ENCODE peak calls at places on chromosome 20, in ten cellular contexts. T is AG04450, O is tibial artery, H is GM23248, B is endodermal cell, C is SJSA1, U is cardiac muscle cell, R is ovary, Z is psoas muscle, K is IMR-90. X is an unnamed sample.

GRCh38 chr20:24160563-24161355 is 172.2 kb upstream of the GGTLC1 start:
- DNase-seq in T (peak; percentile 29), O (peak; percentile 60), H (peak; percentile 82), B (peak; percentile 84), C (peak; percentile 38), U (peak; percentile 53), R (peak; percentile 58), Z (peak; percentile 28), K (peak; percentile 63), X (peak; percentile 46)

GRCh38 chr20:1402149-1402548 is 9.3 kb upstream of the FKBP1A start:
- DNase-seq in T (no peak), O (no peak), H (peak; percentile 44), B (no peak), C (no peak), U (no peak), R (no peak), Z (no peak), K (peak; percentile 60), X (peak; percentile 90)

GRCh38 chr20:59667131-59667530 is 62.8 kb downstream of the PHACTR3 start:
- DNase-seq in T (no peak), O (no peak), H (no peak), B (no peak), C (no peak), U (no peak), R (no peak), Z (no peak), K (no peak), X (no peak)

GRCh38 chr20:64214952-64215351 is 40.6 kb upstream of the PCMTD2 start:
- DNase-seq in T (no peak), O (no peak), H (no peak), B (no peak), C (no peak), U (no peak), R (no peak), Z (no peak), K (no peak), X (no peak)

GRCh38 chr20:9051508-9051907 is 17.4 kb upstream of the PLCB4 start:
- DNase-seq in T (peak; percentile 94), O (no peak), H (peak; percentile 98), B (no peak), C (peak; percentile 95), U (no peak), R (no peak), Z (no peak), K (peak; percentile 99), X (peak; percentile 89)

GRCh38 chr20:13111249-13111911 is 102.6 kb downstream of the SPTLC3 start:
- DNase-seq in T (no peak), O (no peak), H (no peak), B (no peak), C (no peak), U (no peak), R (no peak), Z (no peak), K (no peak), X (no peak)

GRCh38 chr20:41664584-41664983 is 46.4 kb upstream of the CHD6 start:
- DNase-seq in T (no peak), O (no peak), H (peak; percentile 23), B (no peak), C (no peak), U (no peak), R (no peak), Z (no peak), K (peak; percentile 14), X (no peak)

GRCh38 chr20:37327748-37328147 is 18.2 kb upstream of the SRC start:
- DNase-seq in T (peak; percentile 41), O (peak; percentile 95), H (peak; percentile 92), B (no peak), C (no peak), U (no peak), R (peak; percentile 94), Z (peak; percentile 79), K (peak; percentile 80), X (no peak)

GRCh38 chr20:4449977-4450715 is 271.6 kb upstream of the PRND start:
- DNase-seq in T (no peak), O (no peak), H (peak; percentile 42), B (no peak), C (no peak), U (peak; percentile 67), R (no peak), Z (no peak), K (peak; percentile 71), X (no peak)

GRCh38 chr20:35306931-35307517 is 14.8 kb upstream of the FAM83C start:
- DNase-seq in T (no peak), O (no peak), H (peak; percentile 76), B (peak; percentile 90), C (peak; percentile 71), U (peak; percentile 83), R (no peak), Z (peak; percentile 60), K (peak; percentile 84), X (peak; percentile 86)

GRCh38 chr20:32139947-32140346 is 30.4 kb downstream of the TM9SF4 start:
- DNase-seq in T (no peak), O (no peak), H (no peak), B (no peak), C (no peak), U (no peak), R (no peak), Z (no peak), K (no peak), X (no peak)

GRCh38 chr20:45971425-45971674 is 653 bp downstream of the ZNF335 start:
- DNase-seq in T (no peak), O (no peak), H (no peak), B (no peak), C (no peak), U (no peak), R (no peak), Z (no peak), K (no peak), X (no peak)

GRCh38 chr20:45968081-45968671 is 3.8 kb downstream of the ZNF335 start:
- DNase-seq in T (no peak), O (no peak), H (peak; percentile 55), B (peak; percentile 35), C (no peak), U (no peak), R (no peak), Z (no peak), K (no peak), X (no peak)

GRCh38 chr20:45970646-45971424 is 1.2 kb downstream of the ZNF335 start:
- DNase-seq in T (no peak), O (no peak), H (peak; percentile 75), B (peak; percentile 58), C (peak; percentile 24), U (no peak), R (no peak), Z (peak; percentile 35), K (peak; percentile 19), X (peak; percentile 38)

GRCh38 chr20:45968801-45969711 is 2.9 kb downstream of the ZNF335 start:
- DNase-seq in T (peak; percentile 30), O (no peak), H (peak; percentile 87), B (peak; percentile 28), C (peak; percentile 19), U (no peak), R (no peak), Z (no peak), K (peak; percentile 81), X (no peak)

DNA sequence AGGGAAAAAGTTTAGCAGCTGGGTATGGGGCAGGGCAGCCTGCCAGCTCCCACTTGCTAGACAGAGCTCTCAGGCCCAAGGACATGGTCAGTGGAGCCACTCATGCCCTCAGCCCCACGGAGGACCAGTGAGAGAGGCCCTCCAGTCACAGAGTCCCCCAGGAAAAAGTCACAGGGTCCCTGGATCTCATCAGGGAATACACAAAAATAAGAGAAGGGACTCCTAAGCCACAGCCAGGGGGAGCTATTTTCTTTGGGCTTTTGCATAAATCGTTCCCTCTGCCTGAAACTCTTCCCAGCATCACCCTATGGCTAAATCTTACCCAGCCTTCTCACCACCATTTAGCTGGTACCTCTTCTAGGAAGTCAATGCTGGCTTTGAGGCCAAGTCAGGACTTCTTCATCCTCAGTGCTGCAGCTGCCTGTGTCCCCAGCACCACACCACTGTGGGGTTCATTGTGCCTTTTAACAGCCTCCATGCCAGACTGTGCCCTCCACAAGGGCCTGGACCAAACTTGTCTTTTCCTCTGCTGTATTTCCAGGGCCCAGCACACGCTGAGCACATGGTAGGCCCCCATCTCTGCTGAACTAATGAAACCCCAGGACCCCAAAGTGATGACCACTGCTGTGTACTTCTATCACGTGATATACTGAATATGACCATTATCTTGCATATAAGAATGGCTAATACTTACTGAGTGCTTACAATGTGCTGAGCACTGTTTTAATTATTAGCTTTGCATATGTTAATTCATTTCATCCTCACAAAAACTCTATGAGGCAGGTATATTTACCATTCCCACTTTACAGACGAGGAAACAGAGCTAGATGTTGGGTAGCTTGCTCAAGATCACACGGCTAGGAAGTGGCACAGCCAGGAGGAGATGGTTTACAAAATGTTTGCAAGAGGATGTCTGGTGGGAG is 2.0 kb downstream of the ZNF335 start:
- DNase-seq in T (peak; percentile 32), O (no peak), H (peak; percentile 85), B (peak; percentile 81), C (peak; percentile 47), U (peak; percentile 73), R (no peak), Z (no peak), K (peak; percentile 64), X (peak; percentile 34)
- H3K4me3 ChIP-seq in T (peak overlapping the region; percentile 97), O (peak overlapping the region; percentile 69), H (peak overlapping the region; percentile 91), B (peak overlapping the region; percentile 96), C (peak overlapping the region; percentile 69), U (no peak overlapping the region), R (peak overlapping the region; percentile 70), Z (peak overlapping the region; percentile 93), K (no peak overlapping the region), X (peak overlapping the region; percentile 82)

DNA sequence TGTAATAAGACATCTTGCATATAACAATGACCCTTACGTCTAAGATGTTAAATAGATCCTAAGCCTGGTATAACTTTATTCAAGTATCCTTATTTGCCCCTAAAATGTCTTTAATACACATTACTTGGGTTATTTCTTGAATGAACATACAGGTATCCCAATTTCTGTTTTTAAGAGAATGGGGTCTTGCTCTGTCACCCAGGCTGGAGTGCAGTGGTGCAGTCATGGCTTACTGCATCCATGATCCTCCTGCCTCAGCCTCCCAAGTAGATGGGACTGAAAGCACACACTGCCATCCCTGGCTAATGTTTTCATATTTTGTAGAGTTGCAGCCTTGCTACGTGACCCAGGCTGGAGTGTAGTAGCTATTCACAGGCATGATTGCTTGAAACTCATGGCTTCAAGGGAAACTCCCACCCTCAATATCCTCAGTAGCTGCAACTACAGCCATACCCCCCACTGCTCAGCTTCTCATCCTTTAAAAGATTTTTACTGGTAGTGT is 10.4 kb upstream of the ZNFX1 start:
- DNase-seq in T (no peak), O (no peak), H (no peak), B (peak; percentile 57), C (no peak), U (no peak), R (no peak), Z (no peak), K (no peak), X (no peak)
- H3K9me3 ChIP-seq in T (peaks cover 17% of the 10 kb centered on the region), O (no peaks in the 10 kb centered on the region), H (no peaks in the 10 kb centered on the region), B (peaks cover 26% of the 10 kb centered on the region), C (peaks cover 25% of the 10 kb centered on the region), U (no peaks in the 10 kb centered on the region), R (peaks cover 23% of the 10 kb centered on the region), Z (peaks cover 15% of the 10 kb centered on the region), K (peaks cover 15% of the 10 kb centered on the region), X (no peaks in the 10 kb centered on the region)

GRCh38 chr20:61801065-61801360 is 264.7 kb downstream of the TAF4 start:
- DNase-seq in T (no peak), O (no peak), H (no peak), B (no peak), C (no peak), U (no peak), R (no peak), Z (no peak), K (no peak), X (no peak)
- H3K27me3 ChIP-seq in T (peaks cover 10% of the 10 kb centered on the region), O (peaks cover 80% of the 10 kb centered on the region), H (peaks cover 28% of the 10 kb centered on the region), B (no peaks in the 10 kb centered on the region), C (no peaks in the 10 kb centered on the region), U (no peaks in the 10 kb centered on the region), R (no peaks in the 10 kb centered on the region), Z (no peaks in the 10 kb centered on the region), K (peaks cover 9% of the 10 kb centered on the region), X (peaks cover 15% of the 10 kb centered on the region)

GRCh38 chr20:53282217-53282955 is 310.2 kb downstream of the TSHZ2 start:
- DNase-seq in T (no peak), O (no peak), H (no peak), B (peak; percentile 59), C (no peak), U (no peak), R (no peak), Z (no peak), K (no peak), X (no peak)
- H3K4me3 ChIP-seq in T (no peak overlapping the region), O (no peak overlapping the region), H (no peak overlapping the region), B (no peak overlapping the region), C (no peak overlapping the region), U (no peak overlapping the region), R (no peak overlapping the region), Z (no peak overlapping the region), K (no peak overlapping the region), X (no peak overlapping the region)